ENCODE peak calls at places on chromosomes 7 and 10, in seven cellular contexts. U is RWPE1, R is nephron progenitor cell, T is OCI-LY7, C is foreskin fibroblast, P is cardiac muscle cell, A is type B pancreatic cell. Y is an unnamed sample.

GRCh38 chr10:100970076-100970913 is 991 bp downstream of the SEMA4G start:
- DNase-seq in U (peak), R (peak), T (no peak), C (no peak), P (no peak), A (peak), Y (no peak)

GRCh38 chr7:2843711-2844152 is 376 bp downstream of the GNA12 start:
- DNase-seq in U (no peak), R (no peak), T (peak), C (peak), P (no peak), A (no peak), Y (no peak)

GRCh38 chr7:191105-192034 is 1.0 kb upstream of the FAM20C start:
- DNase-seq in U (peak), R (no peak), T (no peak), C (peak), P (peak), A (no peak), Y (peak)

GRCh38 chr10:21199501-21199900 is 302.4 kb upstream of the NEBL start:
- DNase-seq in U (no peak), R (no peak), T (no peak), C (no peak), P (no peak), A (no peak), Y (no peak)

GRCh38 chr10:102773986-102774385 is 30.2 kb downstream of the WBP1L start:
- DNase-seq in U (no peak), R (no peak), T (no peak), C (no peak), P (no peak), A (no peak), Y (no peak)

GRCh38 chr7:101557421-101557820 is 71.7 kb downstream of the MYL10 start:
- DNase-seq in U (no peak), R (no peak), T (no peak), C (no peak), P (no peak), A (no peak), Y (no peak)

GRCh38 chr7:99004781-99005500 is 126.6 kb downstream of the TRRAP start:
- DNase-seq in U (no peak), R (no peak), T (no peak), C (no peak), P (no peak), A (no peak), Y (no peak)

GRCh38 chr7:91265693-91266066 is 1.4 kb downstream of the FZD1 start:
- DNase-seq in U (no peak), R (peak), T (no peak), C (no peak), P (peak), A (no peak), Y (no peak)

GRCh38 chr7:10874666-10875065 is 99.0 kb upstream of the PHF14 start:
- DNase-seq in U (no peak), R (no peak), T (no peak), C (no peak), P (no peak), A (no peak), Y (no peak)

GRCh38 chr7:45643630-45644029 is 69.5 kb downstream of the ADCY1 start:
- DNase-seq in U (no peak), R (no peak), T (no peak), C (no peak), P (no peak), A (no peak), Y (no peak)

GRCh38 chr7:149727541-149728476 is 45.6 kb downstream of the ZNF467 start:
- DNase-seq in U (no peak), R (no peak), T (no peak), C (no peak), P (no peak), A (no peak), Y (no peak)

GRCh38 chr10:3961082-3961481 is 176.1 kb upstream of the KLF6 start:
- DNase-seq in U (no peak), R (no peak), T (peak), C (no peak), P (no peak), A (no peak), Y (no peak)

GRCh38 chr10:52436664-52437063 is 122.6 kb downstream of the DKK1 start:
- DNase-seq in U (no peak), R (no peak), T (no peak), C (peak), P (no peak), A (no peak), Y (no peak)

GRCh38 chr10:12796431-12797185 is 204.9 kb downstream of the CCDC3 start:
- DNase-seq in U (no peak), R (no peak), T (no peak), C (no peak), P (no peak), A (no peak), Y (no peak)

GRCh38 chr10:103839867-103840746 is 15.3 kb downstream of the SH3PXD2A start:
- DNase-seq in U (no peak), R (peak), T (no peak), C (no peak), P (peak), A (no peak), Y (no peak)

GRCh38 chr10:24722676-24723385 is 856 bp downstream of the ARHGAP21 start:
- DNase-seq in U (no peak), R (peak), T (peak), C (peak), P (peak), A (peak), Y (peak)

DNA sequence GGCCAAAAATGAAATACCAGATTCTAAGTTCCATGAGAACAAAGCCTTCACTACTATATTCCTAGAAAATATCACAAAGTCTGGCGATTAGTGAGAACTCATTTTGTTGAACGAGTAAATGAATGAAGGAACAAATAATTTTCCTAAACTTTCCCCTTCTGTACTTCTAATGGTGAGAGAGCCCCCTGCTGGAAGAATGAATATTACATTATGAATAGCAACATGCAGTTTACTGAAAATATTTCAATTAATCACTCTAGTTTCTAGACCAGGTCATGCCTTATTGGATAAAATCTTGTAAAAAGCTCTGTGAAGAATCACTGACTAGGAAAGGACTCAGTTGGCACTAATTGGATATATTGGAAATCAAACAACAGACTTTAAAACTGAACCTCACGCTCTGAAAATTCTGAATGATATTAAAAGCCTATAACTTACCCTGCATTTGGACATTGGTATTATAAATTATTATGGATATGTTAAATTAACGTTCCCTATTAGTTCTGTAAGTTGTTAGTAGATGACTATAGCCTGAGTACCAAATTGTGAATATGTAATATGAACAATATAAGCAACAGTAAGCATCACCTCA is 32.4 kb upstream of the MTPN start:
- DNase-seq in U (peak), R (peak), T (peak), C (peak), P (peak), A (no peak), Y (peak)
- TF ChIP-seq CTCF in U (peak), R (peak), T (peak), C (peak), P (peak), A (peak), Y (peak)

GRCh38 chr7:1640376-1641172 is 29.5 kb upstream of the ELFN1 start:
- DNase-seq in U (no peak), R (no peak), T (no peak), C (no peak), P (no peak), A (peak), Y (no peak)
- TF ChIP-seq CTCF in U (peak), R (no peak), T (peak), C (no peak), P (peak), A (peak), Y (no peak)

DNA sequence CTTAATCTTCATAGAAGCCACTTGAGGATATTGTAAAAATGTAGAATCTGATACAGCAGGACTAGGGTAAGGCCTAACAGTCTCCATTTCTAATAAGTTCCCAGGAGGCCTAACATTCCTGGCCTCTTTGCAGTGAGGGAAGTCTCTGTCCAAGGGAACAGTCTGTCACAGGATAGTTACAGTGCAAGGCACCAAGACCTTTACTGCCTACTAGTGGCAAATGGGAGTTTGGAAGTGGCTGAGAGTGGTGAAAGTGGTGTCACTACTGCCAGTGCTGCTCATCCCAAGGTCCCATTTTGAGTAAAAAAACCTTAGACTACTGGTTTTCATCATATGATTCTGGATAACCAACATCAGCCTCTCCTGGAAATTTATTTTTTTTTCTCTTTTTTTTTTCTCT is 619.5 kb upstream of the SEMA3D start:
- DNase-seq in U (no peak), R (no peak), T (no peak), C (no peak), P (peak), A (no peak), Y (no peak)
- TF ChIP-seq CTCF in U (no peak), R (peak), T (peak), C (peak), P (no peak), A (no peak), Y (no peak)

DNA sequence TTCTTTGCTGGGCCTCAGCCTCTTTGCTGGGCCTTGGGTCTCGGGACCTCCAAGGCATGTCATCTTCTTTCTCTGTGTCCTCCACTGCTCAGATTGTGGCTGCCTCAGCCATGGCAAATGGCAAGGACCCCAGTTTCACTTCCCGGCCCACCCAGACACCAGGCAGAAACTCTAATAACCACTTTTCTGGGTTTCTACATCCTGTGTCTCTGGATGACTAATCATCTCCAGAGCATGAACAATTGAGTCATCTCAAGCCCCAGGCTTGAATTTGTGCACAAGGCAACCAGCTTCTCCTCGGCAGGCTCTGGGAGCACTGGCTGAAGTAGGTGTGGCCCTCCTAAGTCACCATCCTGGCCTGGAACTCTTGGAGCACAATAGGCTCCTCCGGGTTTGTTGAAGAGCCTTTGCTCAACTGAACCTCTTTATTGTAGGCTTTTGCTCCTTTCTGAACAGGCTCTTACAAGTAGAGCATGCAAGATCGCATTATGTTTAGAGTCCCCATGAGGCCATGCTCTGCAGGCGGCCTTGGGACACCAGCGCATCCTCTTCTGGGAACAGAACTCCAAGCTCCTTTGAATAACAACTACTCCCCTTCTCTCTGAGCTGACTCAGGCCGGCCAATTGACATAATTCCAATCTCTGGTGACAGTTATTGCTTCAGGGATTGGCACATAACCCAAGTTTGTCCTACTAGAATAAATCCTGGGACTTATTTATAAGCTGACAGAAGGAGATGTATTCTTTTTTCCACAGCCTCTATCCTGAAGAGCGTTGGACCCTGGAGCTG is 218.1 kb downstream of the WDR11 start:
- DNase-seq in U (peak), R (no peak), T (no peak), C (no peak), P (no peak), A (no peak), Y (peak)
- TF ChIP-seq CTCF in U (no peak), R (no peak), T (no peak), C (no peak), P (no peak), A (no peak), Y (no peak)

GRCh38 chr7:20153567-20153966 is 63.6 kb downstream of the MACC1 start:
- DNase-seq in U (no peak), R (no peak), T (no peak), C (no peak), P (no peak), A (no peak), Y (no peak)

GRCh38 chr7:20157456-20157855 is 59.7 kb downstream of the MACC1 start:
- DNase-seq in U (no peak), R (no peak), T (no peak), C (no peak), P (no peak), A (no peak), Y (no peak)

GRCh38 chr7:20153999-20154398 is 63.2 kb downstream of the MACC1 start:
- DNase-seq in U (no peak), R (no peak), T (no peak), C (no peak), P (no peak), A (no peak), Y (no peak)

GRCh38 chr7:20159226-20159747 is 57.9 kb downstream of the MACC1 start:
- DNase-seq in U (no peak), R (no peak), T (no peak), C (no peak), P (no peak), A (no peak), Y (no peak)

GRCh38 chr7:20158684-20159083 is 58.5 kb downstream of the MACC1 start:
- DNase-seq in U (no peak), R (no peak), T (peak), C (no peak), P (no peak), A (no peak), Y (peak)
- TF ChIP-seq CTCF in U (no peak), R (no peak), T (peak), C (peak), P (peak), A (peak), Y (no peak)

GRCh38 chr7:26198133-26198780 is 2.3 kb downstream of the HNRNPA2B1 start:
- DNase-seq in U (no peak), R (no peak), T (peak), C (no peak), P (no peak), A (no peak), Y (peak)
- TF ChIP-seq CTCF in U (peak), R (peak), T (peak), C (peak), P (peak), A (peak), Y (peak)

GRCh38 chr7:72751978-72752377 is 76.0 kb downstream of the TYW1B start:
- DNase-seq in U (no peak), R (peak), T (no peak), C (no peak), P (peak), A (no peak), Y (no peak)
- TF ChIP-seq CTCF in U (no peak), R (peak), T (peak), C (peak), P (peak), A (peak), Y (no peak)

GRCh38 chr7:155618708-155619633 is 25.5 kb upstream of the RBM33 start:
- DNase-seq in U (no peak), R (peak), T (no peak), C (peak), P (no peak), A (no peak), Y (no peak)
- TF ChIP-seq CTCF in U (no peak), R (no peak), T (no peak), C (no peak), P (no peak), A (no peak), Y (no peak)

DNA sequence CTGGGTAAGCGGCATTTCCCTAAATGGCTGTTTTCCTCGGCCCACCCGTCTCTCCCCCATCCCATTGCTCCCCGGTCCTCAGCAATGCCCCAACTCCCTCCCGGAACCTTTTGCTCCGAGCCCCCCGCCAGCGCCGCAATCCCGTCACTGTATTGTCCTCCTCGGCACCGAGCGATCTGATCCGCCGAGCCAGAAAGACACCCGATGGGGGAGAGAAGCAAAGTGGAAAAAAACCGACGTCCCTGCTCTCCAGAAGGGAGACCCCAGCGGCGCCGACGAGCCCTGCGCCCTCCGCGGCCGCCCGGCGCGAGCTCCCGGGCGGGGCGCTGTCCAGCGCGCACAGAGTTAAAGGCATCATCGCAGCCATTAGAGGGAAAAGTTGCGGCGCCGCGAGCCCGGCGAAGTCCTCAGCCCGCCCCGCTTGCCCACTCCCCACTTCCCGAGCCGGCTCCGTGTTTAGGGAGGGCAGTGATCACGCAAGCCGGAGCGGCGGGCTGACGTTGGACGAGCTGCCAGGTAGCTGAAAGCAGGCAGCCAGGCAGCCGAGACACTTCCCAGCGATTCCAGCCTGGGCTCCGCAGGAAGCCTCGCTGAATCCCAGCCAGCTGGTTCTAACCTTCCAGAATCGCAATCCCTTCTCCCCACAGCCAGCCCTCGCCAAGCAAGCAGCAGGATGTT is at the start of gene VSTM2A:
- DNase-seq in U (peak), R (peak), T (no peak), C (no peak), P (peak), A (no peak), Y (no peak)
- TF ChIP-seq CTCF in U (no peak), R (no peak), T (no peak), C (no peak), P (no peak), A (peak), Y (no peak)